ENCODE peak calls at places on chromosomes 4 and X, in seven cellular contexts. Z, S, B, J, O, K and A are unnamed samples.

GRCh38 chr4:52081216-52081615 is 30.1 kb downstream of the SPATA18 start:
- DNase-seq in Z (no peak), S (no peak), B (no peak), J (no peak), O (no peak), K (no peak), A (no peak)

GRCh38 chr4:23290656-23291055 is 597.9 kb downstream of the GBA3 start:
- DNase-seq in Z (no peak), S (no peak), B (no peak), J (no peak), O (no peak), K (no peak), A (no peak)

GRCh38 chr4:121484633-121485032 is 103.8 kb upstream of the QRFPR start:
- DNase-seq in Z (no peak), S (no peak), B (no peak), J (peak; percentile 64), O (no peak), K (no peak), A (no peak)

GRCh38 chr4:81052119-81053068 is 21.9 kb downstream of the BMP3 start:
- DNase-seq in Z (peak; percentile 23), S (peak; percentile 59), B (no peak), J (peak; percentile 66), O (peak; percentile 11), K (peak; percentile 2), A (peak; percentile 1)

GRCh38 chrX:120115438-120115963 is at the start of gene RHOXF1:
- DNase-seq in Z (no peak), S (no peak), B (no peak), J (no peak), O (no peak), K (no peak), A (no peak)

GRCh38 chr4:130393246-130394041 is 1297.5 kb downstream of the C4orf33 start:
- DNase-seq in Z (no peak), S (no peak), B (no peak), J (no peak), O (no peak), K (no peak), A (no peak)

GRCh38 chr4:42310343-42310742 is 86.9 kb upstream of the SHISA3 start:
- DNase-seq in Z (no peak), S (no peak), B (no peak), J (no peak), O (no peak), K (no peak), A (no peak)

GRCh38 chrX:2723316-2723879 is 28.4 kb upstream of the XG start:
- DNase-seq in Z (no peak), S (no peak), B (no peak), J (no peak), O (no peak), K (no peak), A (no peak)

GRCh38 chr4:61446957-61447356 is 246.8 kb downstream of the ADGRL3 start:
- DNase-seq in Z (no peak), S (no peak), B (no peak), J (no peak), O (no peak), K (no peak), A (no peak)

GRCh38 chrX:75038925-75039324 is 113.7 kb upstream of the NEXMIF start:
- DNase-seq in Z (no peak), S (no peak), B (no peak), J (no peak), O (no peak), K (no peak), A (no peak)

GRCh38 chrX:6526564-6526963 is 8.4 kb downstream of the VCX3A start:
- DNase-seq in Z (no peak), S (no peak), B (no peak), J (no peak), O (no peak), K (no peak), A (no peak)

GRCh38 chr4:173367946-173368345 is 2.8 kb upstream of the SAP30 start:
- DNase-seq in Z (no peak), S (no peak), B (no peak), J (no peak), O (no peak), K (no peak), A (no peak)

GRCh38 chr4:55284331-55284730 is 61.7 kb upstream of the SRD5A3 start:
- DNase-seq in Z (no peak), S (no peak), B (no peak), J (no peak), O (no peak), K (no peak), A (no peak)

GRCh38 chr4:183903021-183903760 is 1.9 kb upstream of the STOX2 start:
- DNase-seq in Z (peak; percentile 22), S (no peak), B (no peak), J (no peak), O (no peak), K (no peak), A (no peak)

GRCh38 chrX:50154429-50154828 is 46.4 kb downstream of the AKAP4 start:
- DNase-seq in Z (no peak), S (no peak), B (no peak), J (no peak), O (no peak), K (no peak), A (no peak)

GRCh38 chr4:187141101-187141500 is 417.4 kb upstream of the FAT1 start:
- DNase-seq in Z (no peak), S (no peak), B (no peak), J (no peak), O (no peak), K (no peak), A (no peak)

GRCh38 chr4:15457401-15458201 is 12.1 kb upstream of the CC2D2A start:
- DNase-seq in Z (no peak), S (no peak), B (no peak), J (no peak), O (no peak), K (no peak), A (no peak)

GRCh38 chrX:2401590-2402360 is 99.0 kb downstream of the DHRSX start:
- DNase-seq in Z (no peak), S (peak; percentile 31), B (no peak), J (no peak), O (no peak), K (no peak), A (no peak)

GRCh38 chr4:65399131-65399530 is 271.2 kb downstream of the EPHA5 start:
- DNase-seq in Z (no peak), S (no peak), B (no peak), J (no peak), O (no peak), K (no peak), A (no peak)

GRCh38 chr4:30866444-30866843 is 146.3 kb downstream of the PCDH7 start:
- DNase-seq in Z (no peak), S (no peak), B (no peak), J (no peak), O (no peak), K (no peak), A (no peak)

GRCh38 chr4:122668241-122668640 is 47.4 kb upstream of the IL21 start:
- DNase-seq in Z (no peak), S (no peak), B (no peak), J (no peak), O (no peak), K (no peak), A (no peak)

GRCh38 chr4:167622481-167623240 is 388.4 kb upstream of the SPOCK3 start:
- DNase-seq in Z (peak; percentile 57), S (peak; percentile 60), B (no peak), J (peak; percentile 72), O (no peak), K (no peak), A (peak; percentile 12)

GRCh38 chr4:116925900-116926457 is 159.4 kb downstream of the TRAM1L1 start:
- DNase-seq in Z (no peak), S (peak; percentile 14), B (no peak), J (peak; percentile 67), O (no peak), K (no peak), A (no peak)

GRCh38 chrX:110037181-110037580 is 34.3 kb downstream of the TMEM164 start:
- DNase-seq in Z (no peak), S (no peak), B (no peak), J (no peak), O (no peak), K (no peak), A (no peak)

GRCh38 chr4:125827338-125828074 is 512.8 kb downstream of the FAT4 start:
- DNase-seq in Z (no peak), S (no peak), B (no peak), J (no peak), O (no peak), K (no peak), A (no peak)

GRCh38 chr4:7826176-7826908 is 113.3 kb downstream of the AFAP1 start:
- DNase-seq in Z (no peak), S (no peak), B (no peak), J (no peak), O (no peak), K (no peak), A (no peak)

GRCh38 chr4:7828926-7829325 is 110.7 kb downstream of the AFAP1 start:
- DNase-seq in Z (no peak), S (no peak), B (no peak), J (no peak), O (no peak), K (no peak), A (no peak)

GRCh38 chr4:7828011-7828720 is 111.5 kb downstream of the AFAP1 start:
- DNase-seq in Z (no peak), S (no peak), B (peak; percentile 86), J (no peak), O (peak; percentile 56), K (peak; percentile 65), A (peak; percentile 39)

GRCh38 chr4:7826909-7827306 is 112.8 kb downstream of the AFAP1 start:
- DNase-seq in Z (no peak), S (no peak), B (no peak), J (no peak), O (no peak), K (no peak), A (no peak)

GRCh38 chr4:7827566-7827965 is 112.1 kb downstream of the AFAP1 start:
- DNase-seq in Z (no peak), S (no peak), B (no peak), J (no peak), O (no peak), K (no peak), A (no peak)
- H3K27ac ChIP-seq in Z (no peak overlapping the region), S (no peak overlapping the region), B (peak overlapping the region; percentile 81), J (peak overlapping the region; percentile 73), O (peak overlapping the region; percentile 60), K (peak overlapping the region; percentile 75), A (peak overlapping the region; percentile 56)

GRCh38 chr4:33073811-33074210 is 2353.6 kb downstream of the PCDH7 start:
- DNase-seq in Z (no peak), S (no peak), B (no peak), J (no peak), O (no peak), K (no peak), A (no peak)
- H3K27ac ChIP-seq in Z (no peak overlapping the region), S (no peak overlapping the region), B (no peak overlapping the region), J (no peak overlapping the region), O (no peak overlapping the region), K (no peak overlapping the region), A (no peak overlapping the region)

GRCh38 chr4:153518637-153519384 is 52.7 kb downstream of the TMEM131L start:
- DNase-seq in Z (no peak), S (peak; percentile 60), B (no peak), J (no peak), O (no peak), K (no peak), A (no peak)
- H3K27ac ChIP-seq in Z (no peak overlapping the region), S (peak overlapping the region; percentile 90), B (peak overlapping the region; percentile 32), J (peak overlapping the region; percentile 48), O (peak overlapping the region; percentile 58), K (peak overlapping the region; percentile 71), A (no peak overlapping the region)

DNA sequence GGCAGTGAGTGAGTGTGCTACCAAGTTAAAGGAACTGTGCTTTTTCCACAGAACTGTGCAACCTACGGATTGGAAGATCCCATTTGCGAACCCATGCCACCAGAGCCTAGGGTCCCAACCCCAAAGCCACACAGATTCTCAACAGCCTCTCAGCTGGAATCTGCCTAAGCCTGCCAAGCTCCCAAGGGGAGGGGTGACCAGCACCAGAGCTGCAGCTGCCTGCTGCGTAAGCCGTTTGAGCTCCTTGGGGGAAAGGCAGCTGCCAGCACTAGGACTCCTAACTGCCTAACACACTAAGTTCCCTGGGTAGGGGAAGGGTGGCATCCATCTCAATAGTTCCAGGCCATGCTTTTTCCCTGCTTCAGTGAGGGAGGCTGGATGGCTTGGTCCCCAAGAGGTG is 738.1 kb upstream of the PRKX start:
- DNase-seq in Z (no peak), S (no peak), B (no peak), J (no peak), O (no peak), K (no peak), A (no peak)
- H3K27ac ChIP-seq in Z (no peak overlapping the region), S (no peak overlapping the region), B (no peak overlapping the region), J (no peak overlapping the region), O (no peak overlapping the region), K (no peak overlapping the region), A (no peak overlapping the region)